ENCODE peak calls at places on chromosomes 2 and 18, in eight cellular contexts. O is retinal pigment epithelial cell; R is astrocyte of the cerebellum; I is tibial artery; Z is CD4-positive, alpha-beta T cell; P is right lobe of liver; J is lower leg skin; L is RWPE1. X is an unnamed sample.
A peak's percentile ranks its signal among the peaks of the same experiment; 100 is the strongest.

GRCh38 chr2:38178556-38179419 is 102.8 kb upstream of the CYP1B1 start:
- DNase-seq in J (no peak), P (no peak), Z (no peak), O (no peak), I (no peak), R (no peak), L (no peak), X (no peak)

GRCh38 chr2:44470151-44470550 is 108.4 kb downstream of the CAMKMT start:
- DNase-seq in J (no peak), R (no peak), L (no peak), I (no peak), O (no peak), Z (no peak), P (no peak), X (no peak)

GRCh38 chr2:241903121-241904010 is 33.8 kb downstream of the RTP5 start:
- DNase-seq in O (no peak), I (no peak), R (no peak), L (no peak), J (peak; percentile 83), Z (peak; percentile 25), P (peak; percentile 45), X (no peak)

GRCh38 chr2:182949572-182950189 is 83.2 kb upstream of the FRZB start:
- DNase-seq in Z (no peak), J (no peak), R (no peak), P (no peak), L (no peak), O (no peak), I (no peak), X (peak; percentile 94)

GRCh38 chr2:127100261-127101047 is 6.5 kb downstream of the BIN1 start:
- DNase-seq in Z (no peak), L (peak; percentile 57), P (no peak), O (no peak), J (no peak), R (no peak), I (no peak), X (peak; percentile 17)

GRCh38 chr18:40197711-40198110 is 1757.3 kb upstream of the PIK3C3 start:
- DNase-seq in I (no peak), P (no peak), R (no peak), J (no peak), O (no peak), Z (no peak), L (no peak), X (no peak)

GRCh38 chr18:59945544-59945943 is 45.7 kb downstream of the PMAIP1 start:
- DNase-seq in Z (no peak), R (no peak), P (no peak), I (no peak), O (no peak), L (no peak), J (no peak), X (no peak)

GRCh38 chr2:121748202-121748601 is 7.2 kb upstream of the TSN start:
- DNase-seq in O (peak; percentile 6), R (peak; percentile 18), J (no peak), L (no peak), I (no peak), P (no peak), Z (no peak), X (peak; percentile 48)

GRCh38 chr2:98126061-98126460 is 39.1 kb downstream of the VWA3B start:
- DNase-seq in L (no peak), I (no peak), P (no peak), R (no peak), O (no peak), Z (no peak), J (no peak), X (no peak)

GRCh38 chr2:119253760-119254600 is 30.3 kb downstream of the STEAP3 start:
- DNase-seq in P (no peak), Z (no peak), L (no peak), R (no peak), O (no peak), I (no peak), J (peak; percentile 70), X (no peak)

GRCh38 chr18:80192653-80193385 is 54.5 kb downstream of the PARD6G start:
- DNase-seq in P (no peak), O (no peak), L (no peak), I (no peak), R (no peak), J (peak; percentile 80), Z (no peak), X (no peak)

GRCh38 chr2:204763974-204764703 is 218.9 kb downstream of the PARD3B start:
- DNase-seq in J (no peak), P (no peak), L (no peak), O (no peak), Z (no peak), R (no peak), I (no peak), X (peak; percentile 76)

GRCh38 chr2:233096006-233096405 is 35.9 kb downstream of the INPP5D start:
- DNase-seq in L (no peak), P (no peak), J (no peak), R (no peak), I (no peak), O (no peak), Z (no peak), X (no peak)

GRCh38 chr2:105886680-105887079 is 142.0 kb downstream of the NCK2 start:
- DNase-seq in O (no peak), R (no peak), I (no peak), Z (no peak), L (no peak), P (no peak), J (no peak), X (no peak)

GRCh38 chr2:105887246-105887645 is 142.5 kb downstream of the NCK2 start:
- DNase-seq in P (no peak), I (no peak), L (no peak), R (no peak), Z (no peak), J (peak; percentile 10), O (no peak), X (no peak)

GRCh38 chr2:105889046-105889445 is 144.3 kb downstream of the NCK2 start:
- DNase-seq in O (no peak), R (no peak), P (no peak), J (peak; percentile 12), L (no peak), Z (no peak), I (no peak), X (no peak)

GRCh38 chr2:105890856-105891255 is 146.1 kb downstream of the NCK2 start:
- DNase-seq in P (no peak), Z (no peak), L (no peak), R (no peak), I (no peak), O (no peak), J (peak; percentile 64), X (no peak)

DNA sequence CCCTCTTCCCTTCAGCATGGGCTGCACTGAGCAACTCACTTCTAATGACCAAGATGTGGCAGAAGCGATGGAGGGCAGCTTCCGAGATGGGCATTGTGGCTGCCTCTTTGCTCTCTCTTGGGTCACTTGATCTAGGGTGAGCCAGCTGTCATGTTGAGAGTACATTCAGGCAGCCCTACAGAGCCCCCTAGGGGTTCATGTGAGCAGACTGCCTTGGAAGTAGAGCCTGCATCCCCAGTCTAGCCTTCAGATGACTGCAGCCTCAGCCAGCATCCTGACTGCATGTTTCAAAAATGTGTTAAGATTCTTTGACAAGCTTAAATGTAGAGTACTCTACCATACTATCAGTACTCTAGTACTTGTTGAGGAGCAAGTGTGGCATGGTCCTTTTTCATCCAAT is 143.9 kb downstream of the NCK2 start:
- DNase-seq in Z (no peak), P (no peak), J (peak; percentile 21), L (no peak), I (no peak), R (no peak), O (no peak), X (no peak)
- TF ChIP-seq CTCF in Z (no peak), P (no peak), J (no peak), L (no peak), I (no peak), R (no peak), O (peak; percentile 33), X (peak; percentile 5)

GRCh38 chr2:218726004-218726574 is 15.5 kb downstream of the TTLL4 start:
- DNase-seq in R (no peak), Z (no peak), I (no peak), P (no peak), O (no peak), L (no peak), J (no peak), X (no peak)

GRCh38 chr2:218732761-218733158 is 22.1 kb downstream of the TTLL4 start:
- DNase-seq in Z (no peak), O (no peak), L (no peak), P (no peak), R (no peak), J (no peak), I (no peak), X (peak; percentile 21)

GRCh38 chr2:218722876-218723477 is 12.3 kb downstream of the TTLL4 start:
- DNase-seq in P (no peak), L (no peak), I (no peak), J (no peak), Z (no peak), O (no peak), R (no peak), X (no peak)

GRCh38 chr2:218732052-218732760 is 21.6 kb downstream of the TTLL4 start:
- DNase-seq in L (no peak), O (no peak), P (no peak), R (no peak), I (no peak), Z (no peak), J (no peak), X (no peak)

GRCh38 chr2:218727502-218728165 is 17.0 kb downstream of the TTLL4 start:
- DNase-seq in I (no peak), J (no peak), Z (no peak), L (no peak), R (no peak), O (no peak), P (no peak), X (peak; percentile 29)
- TF ChIP-seq CTCF in I (peak; percentile 27), J (no peak), Z (no peak), L (no peak), R (peak; percentile 20), O (peak; percentile 44), P (peak; percentile 27), X (peak; percentile 40)

GRCh38 chr2:45720210-45720609 is 68.7 kb downstream of the PRKCE start:
- DNase-seq in Z (no peak), L (no peak), J (no peak), R (no peak), P (no peak), O (no peak), I (no peak), X (no peak)
- TF ChIP-seq CTCF in Z (no peak), L (no peak), J (no peak), R (no peak), P (no peak), O (no peak), I (no peak), X (no peak)

DNA sequence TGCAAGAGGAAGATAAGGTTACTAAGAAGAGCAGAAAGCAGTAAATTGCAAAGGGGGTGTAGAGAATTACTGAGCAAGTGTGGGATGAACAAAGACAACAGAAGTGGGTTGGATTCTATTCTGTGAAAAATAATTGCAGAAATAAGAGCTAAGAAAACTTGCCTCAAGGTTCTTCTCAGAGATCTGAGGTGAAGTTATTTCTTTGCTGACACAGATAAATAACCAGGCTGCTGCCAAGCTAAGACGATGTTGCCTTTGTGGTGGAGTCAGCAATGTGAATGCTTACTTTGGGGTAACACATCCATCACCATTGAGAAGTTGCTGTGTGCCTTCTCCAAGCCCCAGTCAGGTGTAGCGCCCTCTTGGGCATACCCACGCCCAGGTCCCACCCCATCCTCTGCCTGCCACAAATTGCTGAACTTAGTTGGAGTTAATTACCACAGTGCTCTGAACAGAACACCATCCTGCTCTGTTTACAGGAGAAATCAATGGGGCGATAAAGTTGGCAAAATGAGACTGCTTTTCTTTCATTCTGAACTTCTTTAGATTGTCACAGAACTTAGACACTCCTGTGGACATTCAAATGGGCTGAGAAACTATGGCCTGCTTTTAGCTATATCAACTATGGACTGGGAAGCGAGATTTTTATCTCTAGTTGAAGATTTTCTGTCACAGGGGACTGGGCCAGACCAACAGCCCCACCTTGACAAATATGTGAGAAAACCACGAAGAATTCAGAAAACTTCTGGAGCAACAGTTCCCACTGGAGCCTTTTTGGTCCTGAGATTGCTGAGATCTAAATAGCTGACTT is 283.6 kb downstream of the TMX3 start:
- DNase-seq in O (no peak), J (no peak), I (no peak), R (peak; percentile 36), Z (no peak), P (no peak), L (no peak), X (no peak)
- TF ChIP-seq CTCF in O (no peak), J (no peak), I (no peak), R (no peak), Z (no peak), P (no peak), L (no peak), X (no peak)